ENCODE peak calls at places on chromosomes 11 and 22, in five cellular contexts. T is left lung; R is activated naive CD8-positive, alpha-beta T cell treated with anti-CD3 and anti-CD28 coated beads, Interleukin-2, amount 50 U/mL, for 16 hours; Y is NCI-H187 treated with DMSO at 0.1 percent for 48 hours; I is stimulated activated CD4-positive, alpha-beta T cell treated with anti-CD3 and anti-CD28 coated beads, TNF-alpha, amount 100 ng/mL, for 4 hours. N is an unnamed sample.

GRCh38 chr11:64146036-64146943 is 19.6 kb downstream of the MACROD1 start:
- DNase-seq in T (peak), R (peak), Y (no peak), I (peak), N (peak)

GRCh38 chr22:17470880-17471500 is 92.3 kb upstream of the SLC25A18 start:
- DNase-seq in T (no peak), R (no peak), Y (no peak), I (no peak), N (no peak)

GRCh38 chr22:49718396-49718795 is 109.3 kb downstream of the BRD1 start:
- DNase-seq in T (no peak), R (no peak), Y (no peak), I (no peak), N (no peak)

GRCh38 chr11:65180877-65181568 is 705 bp upstream of the CAPN1 start:
- DNase-seq in T (peak), R (peak), Y (no peak), I (peak), N (peak)

GRCh38 chr11:119473226-119473625 is 50.3 kb upstream of the THY1 start:
- DNase-seq in T (no peak), R (no peak), Y (no peak), I (no peak), N (no peak)

GRCh38 chr11:44095506-44096359 is at the start of gene EXT2:
- DNase-seq in T (peak), R (peak), Y (peak), I (peak), N (peak)

GRCh38 chr22:20799449-20799848 is 25.5 kb downstream of the SERPIND1 start:
- DNase-seq in T (no peak), R (no peak), Y (no peak), I (no peak), N (no peak)

GRCh38 chr22:44111562-44112155 is 69.1 kb upstream of the PARVG start:
- DNase-seq in T (no peak), R (no peak), Y (no peak), I (no peak), N (no peak)

GRCh38 chr11:64990222-64990918 is 6.4 kb downstream of the BATF2 start:
- DNase-seq in T (peak), R (no peak), Y (no peak), I (no peak), N (no peak)

GRCh38 chr22:38397189-38398097 is 57.6 kb downstream of the KCNJ4 start:
- DNase-seq in T (peak), R (no peak), Y (no peak), I (no peak), N (no peak)

GRCh38 chr11:115964091-115964490 is 459.9 kb upstream of the CADM1 start:
- DNase-seq in T (no peak), R (no peak), Y (no peak), I (no peak), N (no peak)

GRCh38 chr11:78277314-78277994 is 88.7 kb downstream of the USP35 start:
- DNase-seq in T (peak), R (no peak), Y (no peak), I (no peak), N (no peak)

GRCh38 chr22:43884600-43885318 is 7.1 kb downstream of the PNPLA5 start:
- DNase-seq in T (peak), R (no peak), Y (no peak), I (no peak), N (no peak)